ENCODE peak calls at places on chromosome 1, in four cellular contexts. One of them, this sample, is unnamed.
A peak's percentile ranks its signal among the peaks of the same experiment; 100 is the strongest.

GRCh38 chr1:245264226-245264625 is 109.4 kb downstream of the KIF26B start:
- DNase-seq in H1: no peak
- DNase-seq in HCT116: no peak
- DNase-seq in K562: no peak
- DNase-seq in this sample: no peak

GRCh38 chr1:215568287-215568692 is 1.2 kb downstream of the KCTD3 start:
- DNase-seq in H1: no peak
- DNase-seq in HCT116: no peak
- DNase-seq in K562: peak; percentile 71
- DNase-seq in this sample: no peak

GRCh38 chr1:92167151-92167550 is 50.6 kb upstream of the C1orf146 start:
- DNase-seq in H1: no peak
- DNase-seq in HCT116: no peak
- DNase-seq in K562: no peak
- DNase-seq in this sample: no peak

GRCh38 chr1:188719735-188720134 is 1757.9 kb downstream of the BRINP3 start:
- DNase-seq in H1: no peak
- DNase-seq in HCT116: no peak
- DNase-seq in K562: no peak
- DNase-seq in this sample: no peak

GRCh38 chr1:203480084-203480483 is 4.5 kb downstream of the PRELP start:
- DNase-seq in H1: no peak
- DNase-seq in HCT116: no peak
- DNase-seq in K562: no peak
- DNase-seq in this sample: no peak

GRCh38 chr1:226711976-226712778 is 26.9 kb downstream of the ITPKB start:
- DNase-seq in H1: no peak
- DNase-seq in HCT116: no peak
- DNase-seq in K562: no peak
- DNase-seq in this sample: no peak

GRCh38 chr1:107460009-107460408 is 319.2 kb downstream of the NTNG1 start:
- DNase-seq in H1: no peak
- DNase-seq in HCT116: no peak
- DNase-seq in K562: no peak
- DNase-seq in this sample: no peak

GRCh38 chr1:192633533-192634258 is 2.3 kb upstream of the RGS13 start:
- DNase-seq in H1: no peak
- DNase-seq in HCT116: peak; percentile 4
- DNase-seq in K562: no peak
- DNase-seq in this sample: no peak

GRCh38 chr1:85454214-85454613 is 10.7 kb downstream of the DDAH1 start:
- DNase-seq in H1: no peak
- DNase-seq in HCT116: no peak
- DNase-seq in K562: no peak
- DNase-seq in this sample: no peak

DNA sequence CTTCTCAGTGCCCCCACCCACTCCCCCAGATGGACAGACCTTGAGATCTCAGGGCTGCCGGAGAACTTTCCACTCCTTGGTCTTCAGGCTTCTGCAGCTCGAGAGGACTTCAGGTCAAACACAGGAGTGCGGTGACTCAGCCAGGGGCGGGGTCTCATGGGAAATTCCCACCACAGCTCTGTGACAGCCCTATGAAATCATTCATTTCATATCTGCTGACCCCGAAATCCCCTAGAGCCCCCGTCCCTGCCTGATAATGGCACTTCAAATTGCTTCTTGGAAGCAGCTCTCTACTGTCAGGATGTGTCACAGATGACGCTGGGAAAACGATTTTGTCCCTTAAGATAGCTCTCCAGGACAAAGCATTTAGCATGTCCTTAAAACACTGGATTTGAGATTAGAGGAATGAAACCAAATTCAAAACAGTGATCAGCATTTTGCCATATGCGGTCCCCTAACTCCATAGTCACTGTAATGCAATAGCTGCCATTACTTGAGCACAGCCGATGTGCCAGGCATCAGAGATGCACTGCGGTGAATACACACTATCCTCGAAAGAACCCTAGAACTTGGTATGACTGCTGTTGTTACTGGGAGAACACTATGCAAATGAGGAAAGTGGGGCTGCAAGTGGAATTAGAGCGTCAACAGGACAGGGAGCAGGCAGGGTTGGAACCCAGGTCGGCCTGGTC is at the start of gene TNFRSF9:
- DNase-seq in H1: no peak
- DNase-seq in HCT116: no peak
- DNase-seq in K562: peak; percentile 34
- DNase-seq in this sample: no peak
- TF ChIP-seq FOSL1 in H1: no peak
- TF ChIP-seq FOSL1 in HCT116: no peak
- TF ChIP-seq FOSL1 in K562: peak; percentile 70
- TF ChIP-seq FOSL1 in this sample: no peak

GRCh38 chr1:212495843-212496494 is 63.2 kb downstream of the NENF start:
- DNase-seq in H1: no peak
- DNase-seq in HCT116: no peak
- DNase-seq in K562: no peak
- DNase-seq in this sample: no peak
- TF ChIP-seq FOSL1 in H1: no peak
- TF ChIP-seq FOSL1 in HCT116: no peak
- TF ChIP-seq FOSL1 in K562: no peak
- TF ChIP-seq FOSL1 in this sample: no peak

GRCh38 chr1:17047924-17048323 is 5.9 kb downstream of the SDHB start:
- DNase-seq in H1: no peak
- DNase-seq in HCT116: no peak
- DNase-seq in K562: no peak
- DNase-seq in this sample: no peak

GRCh38 chr1:17045623-17046022 is 8.2 kb downstream of the SDHB start:
- DNase-seq in H1: no peak
- DNase-seq in HCT116: no peak
- DNase-seq in K562: no peak
- DNase-seq in this sample: no peak

GRCh38 chr1:17043676-17044075 is 10.2 kb downstream of the SDHB start:
- DNase-seq in H1: no peak
- DNase-seq in HCT116: no peak
- DNase-seq in K562: no peak
- DNase-seq in this sample: no peak

GRCh38 chr1:17045140-17045539 is 8.7 kb downstream of the SDHB start:
- DNase-seq in H1: no peak
- DNase-seq in HCT116: no peak
- DNase-seq in K562: no peak
- DNase-seq in this sample: no peak

DNA sequence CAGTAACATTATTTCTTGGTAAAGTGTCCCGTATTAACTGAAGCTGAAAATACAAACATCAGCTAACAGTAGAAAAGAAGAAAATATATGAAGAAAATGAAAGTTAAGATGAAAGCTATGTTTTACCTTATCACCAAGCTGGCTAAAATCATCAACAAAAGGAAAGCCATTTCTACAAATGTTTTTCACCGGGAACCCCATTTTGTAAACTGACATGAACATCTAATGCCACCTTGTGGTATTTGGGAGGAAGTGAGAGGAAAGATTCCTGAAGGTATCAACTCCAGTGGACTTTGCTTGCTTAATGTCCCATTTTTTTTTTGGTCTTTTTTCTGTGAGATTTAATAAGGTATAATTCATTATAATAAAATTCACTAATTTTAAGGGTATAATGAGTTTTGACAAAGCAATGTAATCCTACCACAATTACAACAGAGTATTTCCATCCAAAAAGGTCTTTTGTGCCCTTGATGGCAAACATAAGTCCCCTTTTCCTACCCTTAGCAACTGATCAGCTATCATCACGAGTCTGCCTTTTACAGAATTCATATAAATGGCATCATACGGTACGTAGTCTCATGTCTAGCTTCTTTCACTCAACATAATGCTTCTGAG is 7.7 kb downstream of the SDHB start:
- DNase-seq in H1: no peak
- DNase-seq in HCT116: peak; percentile 49
- DNase-seq in K562: no peak
- DNase-seq in this sample: peak; percentile 63
- TF ChIP-seq FOSL1 in H1: no peak
- TF ChIP-seq FOSL1 in HCT116: no peak
- TF ChIP-seq FOSL1 in K562: no peak
- TF ChIP-seq FOSL1 in this sample: no peak

GRCh38 chr1:9892563-9893528 is 17.2 kb downstream of the CTNNBIP1 start:
- DNase-seq in H1: no peak
- DNase-seq in HCT116: peak; percentile 87
- DNase-seq in K562: no peak
- DNase-seq in this sample: no peak
- TF ChIP-seq FOSL1 in H1: no peak
- TF ChIP-seq FOSL1 in HCT116: peak; percentile 96
- TF ChIP-seq FOSL1 in K562: peak; percentile 85
- TF ChIP-seq FOSL1 in this sample: no peak